ENCODE peak calls at places on chromosomes 2 and 18, in nine cellular contexts. W is gastrocnemius medialis, R is AG10803, M is cardiac muscle cell, S is HepG2, H is breast epithelium, Z is lower lobe of right lung, A is SK-N-SH, T is right cardiac atrium. E is an unnamed sample.

GRCh38 chr18:72867721-72868665 is at the start of gene NETO1:
- DNase-seq in W (no peak), R (no peak), M (no peak), S (no peak), H (no peak), Z (no peak), A (peak), T (peak), E (no peak)

GRCh38 chr2:149188291-149188690 is 142.1 kb upstream of the LYPD6 start:
- DNase-seq in W (no peak), R (peak), M (no peak), S (no peak), H (no peak), Z (no peak), A (no peak), T (no peak), E (no peak)

GRCh38 chr2:123153041-123153440 is 872.0 kb upstream of the CNTNAP5 start:
- DNase-seq in W (no peak), R (no peak), M (no peak), S (no peak), H (no peak), Z (no peak), A (no peak), T (no peak), E (no peak)

GRCh38 chr2:20447437-20448245 is 767 bp downstream of the RHOB start:
- DNase-seq in W (peak), R (peak), M (peak), S (no peak), H (peak), Z (peak), A (peak), T (peak), E (peak)

GRCh38 chr18:8776544-8776943 is 71.2 kb downstream of the MTCL1 start:
- DNase-seq in W (no peak), R (no peak), M (no peak), S (no peak), H (no peak), Z (no peak), A (no peak), T (no peak), E (no peak)

GRCh38 chr2:219459460-219460311 is 25.0 kb downstream of the SPEG start:
- DNase-seq in W (peak), R (peak), M (peak), S (peak), H (no peak), Z (peak), A (peak), T (peak), E (no peak)

GRCh38 chr2:68403199-68403644 is 38.1 kb downstream of the PLEK start:
- DNase-seq in W (no peak), R (no peak), M (no peak), S (no peak), H (no peak), Z (no peak), A (no peak), T (peak), E (no peak)

GRCh38 chr2:148817210-148817708 is 57.8 kb upstream of the KIF5C start:
- DNase-seq in W (no peak), R (no peak), M (peak), S (no peak), H (no peak), Z (no peak), A (peak), T (peak), E (no peak)

GRCh38 chr2:41116106-41116797 is 664.4 kb upstream of the SLC8A1 start:
- DNase-seq in W (no peak), R (no peak), M (no peak), S (no peak), H (no peak), Z (no peak), A (no peak), T (no peak), E (no peak)

GRCh38 chr2:191289049-191289448 is 43.8 kb downstream of the MYO1B start:
- DNase-seq in W (no peak), R (no peak), M (no peak), S (no peak), H (no peak), Z (no peak), A (no peak), T (no peak), E (no peak)

GRCh38 chr2:127951031-127951430 is 65.3 kb upstream of the AMMECR1L start:
- DNase-seq in W (no peak), R (no peak), M (peak), S (no peak), H (no peak), Z (no peak), A (no peak), T (no peak), E (no peak)

GRCh38 chr2:232076736-232077135 is 115.2 kb downstream of the DIS3L2 start:
- DNase-seq in W (peak), R (peak), M (no peak), S (no peak), H (no peak), Z (no peak), A (no peak), T (no peak), E (no peak)

GRCh38 chr2:68365087-68365486 is at the start of gene PLEK:
- DNase-seq in W (peak), R (no peak), M (no peak), S (no peak), H (no peak), Z (peak), A (no peak), T (peak), E (peak)

GRCh38 chr18:60537074-60537473 is 164.5 kb upstream of the MC4R start:
- DNase-seq in W (no peak), R (no peak), M (no peak), S (no peak), H (no peak), Z (no peak), A (no peak), T (no peak), E (no peak)

GRCh38 chr18:28768791-28769768 is 592.1 kb upstream of the CDH2 start:
- DNase-seq in W (no peak), R (peak), M (no peak), S (no peak), H (no peak), Z (no peak), A (no peak), T (no peak), E (no peak)

GRCh38 chr18:63407734-63408133 is 14.5 kb downstream of the VPS4B start:
- DNase-seq in W (no peak), R (no peak), M (no peak), S (no peak), H (no peak), Z (no peak), A (no peak), T (no peak), E (no peak)

DNA sequence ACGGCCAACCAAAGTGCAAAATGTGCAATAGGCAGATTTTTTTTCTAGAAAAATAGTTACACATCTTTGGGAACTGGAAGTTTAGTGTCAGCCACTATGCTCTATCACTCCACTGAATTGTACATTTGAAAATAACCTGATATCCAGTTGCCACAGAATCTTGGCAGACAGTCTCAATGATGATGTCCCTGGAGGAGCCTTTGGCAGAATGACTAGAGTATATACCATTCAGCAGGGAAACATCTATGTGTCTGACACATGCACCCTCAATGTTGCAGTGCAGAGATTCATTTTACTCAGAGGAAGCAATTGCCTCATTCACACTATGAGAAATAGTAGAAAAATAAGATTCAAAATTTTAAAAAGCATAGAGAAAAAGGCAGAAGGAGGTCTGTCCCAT is 475.8 kb downstream of the LRRTM4 start:
- DNase-seq in W (no peak), R (no peak), M (no peak), S (no peak), H (no peak), Z (no peak), A (no peak), T (no peak), E (no peak)
- H3K4me3 ChIP-seq in W (no peak), R (no peak), M (no peak), S (no peak), H (no peak), Z (no peak), A (no peak), T (no peak), E (no peak)

DNA sequence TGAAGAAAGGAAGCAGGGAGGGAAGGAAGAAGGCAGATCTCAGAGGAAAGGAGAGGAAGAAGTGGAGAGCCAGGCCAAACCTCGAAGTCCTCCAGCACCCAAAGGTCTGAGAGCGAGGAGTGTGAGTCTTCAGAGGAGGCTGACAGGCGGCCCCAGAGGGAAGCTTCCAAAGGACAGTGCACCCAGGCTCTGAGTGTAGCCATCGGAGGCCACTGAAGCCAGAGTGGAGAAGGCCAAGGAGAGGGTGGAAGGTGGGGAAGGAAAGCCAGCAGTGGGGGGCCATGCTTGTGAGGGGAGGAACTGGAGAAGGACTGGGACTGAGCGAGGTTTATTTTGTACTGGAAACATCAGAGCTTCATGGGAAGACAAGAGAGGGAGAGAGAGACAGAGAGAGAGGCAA is 6.0 kb downstream of the ATP6V1B1 start:
- DNase-seq in W (no peak), R (no peak), M (no peak), S (no peak), H (peak), Z (no peak), A (no peak), T (no peak), E (no peak)
- H3K4me3 ChIP-seq in W (no peak), R (no peak), M (no peak), S (no peak), H (no peak), Z (no peak), A (no peak), T (no peak), E (no peak)

GRCh38 chr2:126775300-126775985 is 119.5 kb downstream of the GYPC start:
- DNase-seq in W (no peak), R (no peak), M (no peak), S (no peak), H (peak), Z (no peak), A (no peak), T (no peak), E (no peak)

GRCh38 chr2:126774761-126775160 is 118.8 kb downstream of the GYPC start:
- DNase-seq in W (no peak), R (no peak), M (no peak), S (no peak), H (peak), Z (no peak), A (no peak), T (no peak), E (no peak)

GRCh38 chr2:126776701-126777619 is 121.0 kb downstream of the GYPC start:
- DNase-seq in W (peak), R (peak), M (peak), S (peak), H (peak), Z (peak), A (peak), T (peak), E (peak)

GRCh38 chr2:126777620-126777978 is 121.1 kb upstream of the TEX51 start:
- DNase-seq in W (no peak), R (no peak), M (no peak), S (no peak), H (no peak), Z (no peak), A (no peak), T (no peak), E (no peak)

DNA sequence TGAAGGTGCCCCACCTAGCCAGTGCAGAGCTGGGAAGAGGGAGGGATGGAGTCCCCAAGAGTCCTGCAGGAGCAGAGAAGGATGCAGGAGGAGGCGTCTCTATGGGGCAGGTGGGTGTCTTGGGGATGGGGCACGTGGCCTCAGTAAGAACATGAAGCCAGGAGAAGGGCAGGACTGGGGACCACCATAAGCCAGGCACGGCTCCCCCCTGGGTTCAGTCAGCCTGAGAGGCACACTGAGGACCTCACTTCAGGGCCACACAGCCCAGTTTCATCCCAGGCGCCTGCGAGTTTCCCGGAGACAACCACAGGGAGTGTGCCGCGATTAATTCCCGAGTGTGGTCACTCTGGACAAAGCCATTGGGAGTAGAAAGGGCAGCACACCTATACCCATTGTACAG is 120.3 kb downstream of the GYPC start:
- DNase-seq in W (no peak), R (no peak), M (no peak), S (no peak), H (peak), Z (no peak), A (no peak), T (peak), E (no peak)
- H3K4me3 ChIP-seq in W (peak), R (no peak), M (peak), S (no peak), H (peak), Z (peak), A (peak), T (peak), E (no peak)

DNA sequence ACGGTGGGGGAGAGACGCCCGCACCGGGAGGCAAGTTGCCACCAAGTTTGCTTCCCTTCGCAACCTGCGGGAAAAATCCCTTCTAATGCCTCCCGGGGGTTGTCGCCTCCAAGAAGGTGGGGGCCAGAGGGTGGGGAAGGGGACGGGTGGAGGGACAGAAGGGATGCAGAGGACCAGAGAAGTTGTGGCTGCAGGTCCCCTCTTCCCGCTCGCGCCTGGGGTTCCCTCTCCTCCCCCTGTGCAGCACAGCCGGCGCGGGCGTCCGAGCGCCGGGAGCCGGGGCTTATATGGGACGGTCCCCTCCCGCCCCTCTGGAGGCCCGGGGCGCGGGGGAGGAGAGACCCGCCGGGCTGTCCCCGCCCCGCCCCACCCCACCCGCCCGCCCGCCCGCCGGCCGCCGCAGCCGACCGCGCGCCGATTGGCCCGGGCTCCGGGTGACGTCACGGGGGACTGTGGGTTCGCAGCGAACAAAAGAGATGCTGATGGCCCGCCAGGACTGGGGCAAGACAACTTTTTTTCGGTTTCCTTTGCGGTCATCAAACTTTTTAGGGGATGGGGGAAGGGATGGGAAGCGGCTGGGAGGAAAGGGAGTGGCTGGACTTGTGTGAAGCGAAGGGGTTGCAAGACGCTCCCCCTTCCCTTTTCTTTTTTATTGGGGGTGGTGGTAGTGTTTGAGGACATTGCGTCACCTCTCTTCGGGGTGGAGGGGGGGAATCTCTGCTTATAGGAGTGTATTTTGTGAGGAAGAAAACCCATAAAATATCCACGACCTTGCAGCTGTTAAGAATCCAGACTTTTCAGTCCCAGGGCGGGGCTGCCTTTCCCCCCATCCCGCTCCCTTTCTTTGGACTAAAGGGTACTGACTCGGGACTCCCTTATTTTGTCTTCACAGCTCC is at the start of gene FN1:
- DNase-seq in W (peak), R (peak), M (peak), S (peak), H (peak), Z (peak), A (peak), T (peak), E (peak)
- H3K4me3 ChIP-seq in W (peak), R (peak), M (peak), S (peak), H (peak), Z (peak), A (peak), T (peak), E (peak)

DNA sequence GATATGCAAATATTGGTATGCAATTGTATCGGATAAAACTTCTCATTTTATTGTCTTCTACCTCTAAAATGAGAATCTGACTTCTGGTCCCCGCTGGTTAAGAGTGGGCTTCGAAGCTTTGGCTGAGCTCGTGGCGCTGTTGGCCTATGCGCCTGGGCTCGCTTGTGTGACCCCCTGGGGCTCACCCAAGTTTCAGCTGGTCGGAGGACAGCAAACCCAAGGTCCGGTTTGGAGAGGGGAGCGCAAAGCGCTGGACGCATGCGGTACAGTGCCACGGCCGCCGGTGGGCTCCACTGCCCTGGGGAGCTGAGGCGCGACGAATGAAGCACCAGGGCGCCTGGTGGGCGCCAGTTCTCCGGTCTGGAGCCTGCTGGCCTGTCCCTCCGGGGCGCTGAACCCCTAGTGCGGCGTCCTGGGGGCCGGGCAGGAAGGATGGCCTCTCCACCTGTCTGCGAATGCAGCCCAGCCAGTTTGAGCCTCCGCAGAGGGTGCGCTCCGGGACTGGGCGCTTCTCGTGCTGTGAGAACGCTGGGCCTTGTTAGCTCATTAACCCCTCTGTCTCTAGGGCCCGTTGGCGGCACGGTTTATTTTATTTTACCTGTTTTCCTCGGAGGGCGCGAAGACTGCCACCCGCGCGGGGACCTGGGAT is 10.3 kb downstream of the MEIS1 start:
- DNase-seq in W (no peak), R (peak), M (no peak), S (no peak), H (no peak), Z (peak), A (no peak), T (peak), E (no peak)
- H3K4me3 ChIP-seq in W (no peak), R (peak), M (peak), S (no peak), H (peak), Z (peak), A (no peak), T (peak), E (no peak)

GRCh38 chr2:24007693-24008092 is 2.2 kb upstream of the MFSD2B start:
- DNase-seq in W (no peak), R (no peak), M (no peak), S (peak), H (no peak), Z (no peak), A (no peak), T (no peak), E (no peak)
- H3K4me3 ChIP-seq in W (no peak), R (no peak), M (no peak), S (no peak), H (no peak), Z (no peak), A (no peak), T (no peak), E (no peak)

DNA sequence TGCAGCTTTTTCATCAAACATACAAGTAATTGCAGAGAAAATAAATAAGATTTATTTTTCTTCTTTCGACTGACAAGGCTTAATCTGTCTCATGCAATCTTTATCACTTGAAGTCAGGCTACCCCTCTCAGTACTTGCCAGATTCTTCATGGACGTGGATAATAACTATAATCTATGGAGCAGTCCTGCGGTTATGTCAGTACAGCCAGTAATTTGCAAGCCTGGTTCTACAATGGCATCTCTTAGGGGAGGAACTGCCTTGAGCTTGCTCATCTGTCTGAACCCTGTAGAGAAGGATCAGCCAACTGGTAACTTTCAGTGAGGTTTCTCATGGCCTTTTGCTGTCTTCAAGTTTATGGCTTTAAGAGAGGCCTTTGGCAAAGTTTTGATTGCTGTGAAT is 35.5 kb upstream of the LRRTM1 start:
- DNase-seq in W (no peak), R (no peak), M (no peak), S (no peak), H (no peak), Z (no peak), A (no peak), T (no peak), E (no peak)
- H3K4me3 ChIP-seq in W (no peak), R (no peak), M (no peak), S (no peak), H (no peak), Z (no peak), A (no peak), T (no peak), E (no peak)

E was measured in lower leg skin.